ENCODE peak calls at places on chromosomes 12 and 14, in seven cellular contexts. N, S, E, B, Z, K and R are unnamed samples.

GRCh38 chr12:93198086-93198485 is 179.6 kb upstream of the NUDT4 start:
- DNase-seq in N (peak; percentile 60), S (no peak), E (peak; percentile 39), B (no peak), Z (no peak), K (no peak), R (no peak)

GRCh38 chr14:105854600-105855245 is 328.3 kb downstream of the TMEM121 start:
- DNase-seq in N (no peak), S (no peak), E (no peak), B (no peak), Z (no peak), K (no peak), R (no peak)

GRCh38 chr14:76067536-76067935 is 82.0 kb downstream of the IFT43 start:
- DNase-seq in N (no peak), S (no peak), E (no peak), B (no peak), Z (no peak), K (no peak), R (no peak)

GRCh38 chr12:115474525-115475353 is 790.8 kb upstream of the TBX3 start:
- DNase-seq in N (peak; percentile 51), S (no peak), E (no peak), B (no peak), Z (no peak), K (no peak), R (no peak)

GRCh38 chr14:95273041-95273978 is 46.4 kb downstream of the CLMN start:
- DNase-seq in N (no peak), S (no peak), E (peak; percentile 82), B (no peak), Z (no peak), K (no peak), R (peak; percentile 55)

GRCh38 chr14:74670726-74671125 is 42.2 kb downstream of the AREL1 start:
- DNase-seq in N (no peak), S (no peak), E (no peak), B (no peak), Z (no peak), K (no peak), R (no peak)

GRCh38 chr14:92850492-92850891 is 56.4 kb downstream of the GOLGA5 start:
- DNase-seq in N (no peak), S (no peak), E (no peak), B (no peak), Z (no peak), K (no peak), R (peak; percentile 14)

GRCh38 chr12:4353785-4354208 is 25.7 kb downstream of the FGF23 start:
- DNase-seq in N (no peak), S (peak; percentile 46), E (no peak), B (peak; percentile 26), Z (no peak), K (no peak), R (peak; percentile 10)

GRCh38 chr12:51661199-51661598 is 70.2 kb downstream of the SCN8A start:
- DNase-seq in N (no peak), S (no peak), E (no peak), B (no peak), Z (no peak), K (no peak), R (no peak)

GRCh38 chr12:89060133-89060532 is 292.2 kb downstream of the DUSP6 start:
- DNase-seq in N (no peak), S (no peak), E (no peak), B (no peak), Z (no peak), K (no peak), R (no peak)

DNA sequence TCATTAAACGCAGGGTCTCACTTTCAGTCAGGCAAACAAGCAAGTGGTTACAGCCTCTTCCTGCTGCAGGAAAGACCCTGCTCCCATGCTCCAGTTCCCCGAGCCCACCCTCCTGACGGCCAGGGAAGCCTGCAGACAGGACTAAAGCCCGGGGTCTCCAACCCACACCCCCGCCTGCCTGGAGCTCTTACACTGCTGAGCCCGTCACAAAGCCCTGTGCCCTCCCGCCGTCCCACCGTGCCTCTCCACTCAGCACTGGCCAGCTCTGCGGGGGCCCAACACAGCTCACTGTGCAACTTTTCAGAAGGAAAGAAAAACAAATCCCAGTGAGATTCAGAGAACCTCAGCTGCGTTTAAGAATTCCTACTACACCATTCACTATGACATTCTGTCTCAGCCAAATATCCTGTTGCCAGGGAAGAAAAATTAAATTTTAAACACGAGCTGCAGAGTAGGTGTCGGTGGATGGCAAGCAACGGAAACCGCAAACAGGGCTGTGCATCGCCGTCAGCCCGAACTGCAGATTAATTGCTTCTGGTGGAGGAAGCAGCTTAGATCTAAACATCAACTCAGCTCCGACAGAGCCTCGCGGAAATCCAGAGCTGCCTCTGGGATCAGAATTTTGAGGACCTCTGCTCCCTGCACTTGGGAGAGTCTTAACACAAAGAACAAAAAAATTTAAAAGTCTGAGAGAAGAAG is 106.6 kb upstream of the SFSWAP start:
- DNase-seq in N (no peak), S (no peak), E (no peak), B (peak; percentile 31), Z (no peak), K (no peak), R (no peak)
- TF ChIP-seq JUND in N (no peak), S (no peak), E (no peak), B (no peak), Z (no peak), K (no peak), R (no peak)

GRCh38 chr12:78402366-78403134 is 462.0 kb upstream of the SYT1 start:
- DNase-seq in N (no peak), S (peak; percentile 1), E (no peak), B (no peak), Z (no peak), K (no peak), R (no peak)
- TF ChIP-seq JUND in N (no peak), S (peak; percentile 66), E (no peak), B (no peak), Z (no peak), K (no peak), R (no peak)

DNA sequence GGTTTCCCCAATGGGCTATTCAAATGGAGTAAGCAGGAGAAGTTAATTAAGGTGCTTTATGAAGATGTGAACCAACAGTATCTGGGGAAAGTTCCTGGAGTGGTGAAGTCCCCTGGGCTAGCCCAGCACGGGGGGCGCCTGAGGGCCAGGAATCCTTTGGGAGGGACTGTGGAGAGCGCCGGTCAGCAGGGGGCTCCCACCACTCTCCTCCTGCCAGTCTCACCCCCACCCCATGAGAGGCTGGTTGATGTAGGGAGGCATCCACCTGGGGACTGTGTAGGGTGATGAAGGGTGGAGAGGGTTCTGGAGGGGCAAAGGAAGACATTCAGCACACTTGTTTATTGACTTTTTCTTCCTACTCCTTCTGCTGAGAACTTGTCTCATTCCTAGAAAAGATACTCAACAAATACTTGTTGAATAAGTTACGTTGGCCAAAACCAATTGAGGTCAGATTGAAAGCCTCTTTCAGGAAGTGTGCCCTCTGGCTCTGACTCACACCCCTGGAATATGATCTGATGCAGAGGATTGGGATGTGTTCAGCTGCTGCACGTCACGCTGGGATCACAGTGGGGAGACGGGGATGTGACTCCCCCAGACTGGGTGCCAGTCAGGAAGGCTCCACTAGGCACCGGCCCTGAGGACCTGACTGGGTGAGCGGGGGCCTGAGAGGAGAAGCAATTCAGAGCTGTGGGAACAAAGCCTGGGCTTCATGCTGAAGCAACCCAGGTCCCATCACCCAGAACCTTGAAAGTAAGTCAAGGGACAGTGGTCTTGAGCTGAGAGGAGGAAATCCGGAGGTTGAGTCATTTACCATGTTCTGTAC is 4.2 kb downstream of the CEBPE start:
- DNase-seq in N (peak; percentile 42), S (peak; percentile 43), E (peak; percentile 52), B (no peak), Z (no peak), K (no peak), R (peak; percentile 15)
- TF ChIP-seq JUND in N (peak; percentile 64), S (peak; percentile 83), E (no peak), B (no peak), Z (no peak), K (no peak), R (no peak)

GRCh38 chr12:113413488-113413939 is 8.7 kb upstream of the SDSL start:
- DNase-seq in N (no peak), S (no peak), E (peak; percentile 56), B (peak; percentile 28), Z (no peak), K (no peak), R (no peak)
- TF ChIP-seq JUND in N (no peak), S (no peak), E (no peak), B (no peak), Z (no peak), K (no peak), R (no peak)